ENCODE peak calls at places on chromosome 19, in seven cellular contexts. One of them, this sample, is unnamed.

GRCh38 chr19:16340092-16340491 is 15.5 kb downstream of the KLF2 start:
- DNase-seq in lower leg skin: no peak
- DNase-seq in astrocyte of the spinal cord: peak; percentile 66
- DNase-seq in ascending aorta: no peak
- DNase-seq in dorsolateral prefrontal cortex: no peak
- DNase-seq in RWPE1: no peak
- DNase-seq in endodermal cell: no peak
- DNase-seq in this sample: no peak

GRCh38 chr19:48511800-48512503 is at the start of gene LMTK3:
- DNase-seq in lower leg skin: no peak
- DNase-seq in astrocyte of the spinal cord: no peak
- DNase-seq in ascending aorta: peak; percentile 65
- DNase-seq in dorsolateral prefrontal cortex: peak; percentile 93
- DNase-seq in RWPE1: peak; percentile 50
- DNase-seq in endodermal cell: no peak
- DNase-seq in this sample: no peak

GRCh38 chr19:49938662-49939061 is 9.4 kb upstream of the NUP62 start:
- DNase-seq in lower leg skin: no peak
- DNase-seq in astrocyte of the spinal cord: no peak
- DNase-seq in ascending aorta: no peak
- DNase-seq in dorsolateral prefrontal cortex: no peak
- DNase-seq in RWPE1: no peak
- DNase-seq in endodermal cell: no peak
- DNase-seq in this sample: no peak

GRCh38 chr19:18203408-18203862 is 407 bp downstream of the RAB3A start:
- DNase-seq in lower leg skin: no peak
- DNase-seq in astrocyte of the spinal cord: no peak
- DNase-seq in ascending aorta: peak; percentile 81
- DNase-seq in dorsolateral prefrontal cortex: peak; percentile 53
- DNase-seq in RWPE1: peak; percentile 28
- DNase-seq in endodermal cell: no peak
- DNase-seq in this sample: no peak

GRCh38 chr19:45170146-45171106 is 7.6 kb downstream of the TRAPPC6A start:
- DNase-seq in lower leg skin: no peak
- DNase-seq in astrocyte of the spinal cord: no peak
- DNase-seq in ascending aorta: no peak
- DNase-seq in dorsolateral prefrontal cortex: no peak
- DNase-seq in RWPE1: no peak
- DNase-seq in endodermal cell: no peak
- DNase-seq in this sample: no peak

GRCh38 chr19:30649149-30649548 is 277.0 kb downstream of the ZNF536 start:
- DNase-seq in lower leg skin: no peak
- DNase-seq in astrocyte of the spinal cord: no peak
- DNase-seq in ascending aorta: no peak
- DNase-seq in dorsolateral prefrontal cortex: no peak
- DNase-seq in RWPE1: no peak
- DNase-seq in endodermal cell: no peak
- DNase-seq in this sample: no peak

GRCh38 chr19:11404588-11405258 is 14.4 kb downstream of the RGL3 start:
- DNase-seq in lower leg skin: no peak
- DNase-seq in astrocyte of the spinal cord: no peak
- DNase-seq in ascending aorta: no peak
- DNase-seq in dorsolateral prefrontal cortex: no peak
- DNase-seq in RWPE1: no peak
- DNase-seq in endodermal cell: no peak
- DNase-seq in this sample: no peak

GRCh38 chr19:2051771-2052704 is 994 bp upstream of the MKNK2 start:
- DNase-seq in lower leg skin: no peak
- DNase-seq in astrocyte of the spinal cord: no peak
- DNase-seq in ascending aorta: no peak
- DNase-seq in dorsolateral prefrontal cortex: no peak
- DNase-seq in RWPE1: no peak
- DNase-seq in endodermal cell: no peak
- DNase-seq in this sample: no peak

GRCh38 chr19:44570984-44571684 is 41.7 kb upstream of the CEACAM20 start:
- DNase-seq in lower leg skin: peak; percentile 57
- DNase-seq in astrocyte of the spinal cord: peak; percentile 80
- DNase-seq in ascending aorta: peak; percentile 77
- DNase-seq in dorsolateral prefrontal cortex: peak; percentile 75
- DNase-seq in RWPE1: peak; percentile 54
- DNase-seq in endodermal cell: peak; percentile 91
- DNase-seq in this sample: peak; percentile 81

GRCh38 chr19:2561895-2562294 is 86.0 kb downstream of the GADD45B start:
- DNase-seq in lower leg skin: no peak
- DNase-seq in astrocyte of the spinal cord: no peak
- DNase-seq in ascending aorta: no peak
- DNase-seq in dorsolateral prefrontal cortex: no peak
- DNase-seq in RWPE1: no peak
- DNase-seq in endodermal cell: peak; percentile 55
- DNase-seq in this sample: no peak

GRCh38 chr19:29379257-29379986 is 146.4 kb upstream of the VSTM2B start:
- DNase-seq in lower leg skin: no peak
- DNase-seq in astrocyte of the spinal cord: no peak
- DNase-seq in ascending aorta: peak; percentile 35
- DNase-seq in dorsolateral prefrontal cortex: peak; percentile 4
- DNase-seq in RWPE1: no peak
- DNase-seq in endodermal cell: peak; percentile 35
- DNase-seq in this sample: no peak

GRCh38 chr19:50959731-50960500 is 7.1 kb upstream of the KLK5 start:
- DNase-seq in lower leg skin: no peak
- DNase-seq in astrocyte of the spinal cord: no peak
- DNase-seq in ascending aorta: no peak
- DNase-seq in dorsolateral prefrontal cortex: no peak
- DNase-seq in RWPE1: no peak
- DNase-seq in endodermal cell: no peak
- DNase-seq in this sample: no peak

GRCh38 chr19:17406887-17407196 is 1.4 kb upstream of the BST2 start:
- DNase-seq in lower leg skin: no peak
- DNase-seq in astrocyte of the spinal cord: no peak
- DNase-seq in ascending aorta: no peak
- DNase-seq in dorsolateral prefrontal cortex: no peak
- DNase-seq in RWPE1: no peak
- DNase-seq in endodermal cell: no peak
- DNase-seq in this sample: no peak

GRCh38 chr19:6809262-6809661 is 36.8 kb downstream of the VAV1 start:
- DNase-seq in lower leg skin: no peak
- DNase-seq in astrocyte of the spinal cord: no peak
- DNase-seq in ascending aorta: no peak
- DNase-seq in dorsolateral prefrontal cortex: no peak
- DNase-seq in RWPE1: no peak
- DNase-seq in endodermal cell: no peak
- DNase-seq in this sample: no peak

GRCh38 chr19:4700573-4700970 is 23.1 kb downstream of the DPP9 start:
- DNase-seq in lower leg skin: peak; percentile 66
- DNase-seq in astrocyte of the spinal cord: no peak
- DNase-seq in ascending aorta: no peak
- DNase-seq in dorsolateral prefrontal cortex: no peak
- DNase-seq in RWPE1: no peak
- DNase-seq in endodermal cell: peak; percentile 71
- DNase-seq in this sample: no peak

GRCh38 chr19:42287826-42288107 is 14.2 kb upstream of the PRR19 start:
- DNase-seq in lower leg skin: no peak
- DNase-seq in astrocyte of the spinal cord: no peak
- DNase-seq in ascending aorta: no peak
- DNase-seq in dorsolateral prefrontal cortex: no peak
- DNase-seq in RWPE1: no peak
- DNase-seq in endodermal cell: no peak
- DNase-seq in this sample: no peak

GRCh38 chr19:51493776-51494175 is 7.8 kb downstream of the SIGLEC12 start:
- DNase-seq in lower leg skin: no peak
- DNase-seq in astrocyte of the spinal cord: no peak
- DNase-seq in ascending aorta: no peak
- DNase-seq in dorsolateral prefrontal cortex: no peak
- DNase-seq in RWPE1: no peak
- DNase-seq in endodermal cell: no peak
- DNase-seq in this sample: no peak

GRCh38 chr19:4495471-4495870 is 22.8 kb downstream of the PLIN4 start:
- DNase-seq in lower leg skin: no peak
- DNase-seq in astrocyte of the spinal cord: no peak
- DNase-seq in ascending aorta: no peak
- DNase-seq in dorsolateral prefrontal cortex: no peak
- DNase-seq in RWPE1: peak; percentile 53
- DNase-seq in endodermal cell: no peak
- DNase-seq in this sample: no peak

GRCh38 chr19:55197531-55197930 is 11.8 kb downstream of the PTPRH start:
- DNase-seq in lower leg skin: no peak
- DNase-seq in astrocyte of the spinal cord: no peak
- DNase-seq in ascending aorta: no peak
- DNase-seq in dorsolateral prefrontal cortex: peak; percentile 29
- DNase-seq in RWPE1: no peak
- DNase-seq in endodermal cell: no peak
- DNase-seq in this sample: no peak

GRCh38 chr19:48878219-48879024 is 6.2 kb downstream of the PPP1R15A start:
- DNase-seq in lower leg skin: no peak
- DNase-seq in astrocyte of the spinal cord: no peak
- DNase-seq in ascending aorta: peak; percentile 94
- DNase-seq in dorsolateral prefrontal cortex: no peak
- DNase-seq in RWPE1: no peak
- DNase-seq in endodermal cell: no peak
- DNase-seq in this sample: no peak

DNA sequence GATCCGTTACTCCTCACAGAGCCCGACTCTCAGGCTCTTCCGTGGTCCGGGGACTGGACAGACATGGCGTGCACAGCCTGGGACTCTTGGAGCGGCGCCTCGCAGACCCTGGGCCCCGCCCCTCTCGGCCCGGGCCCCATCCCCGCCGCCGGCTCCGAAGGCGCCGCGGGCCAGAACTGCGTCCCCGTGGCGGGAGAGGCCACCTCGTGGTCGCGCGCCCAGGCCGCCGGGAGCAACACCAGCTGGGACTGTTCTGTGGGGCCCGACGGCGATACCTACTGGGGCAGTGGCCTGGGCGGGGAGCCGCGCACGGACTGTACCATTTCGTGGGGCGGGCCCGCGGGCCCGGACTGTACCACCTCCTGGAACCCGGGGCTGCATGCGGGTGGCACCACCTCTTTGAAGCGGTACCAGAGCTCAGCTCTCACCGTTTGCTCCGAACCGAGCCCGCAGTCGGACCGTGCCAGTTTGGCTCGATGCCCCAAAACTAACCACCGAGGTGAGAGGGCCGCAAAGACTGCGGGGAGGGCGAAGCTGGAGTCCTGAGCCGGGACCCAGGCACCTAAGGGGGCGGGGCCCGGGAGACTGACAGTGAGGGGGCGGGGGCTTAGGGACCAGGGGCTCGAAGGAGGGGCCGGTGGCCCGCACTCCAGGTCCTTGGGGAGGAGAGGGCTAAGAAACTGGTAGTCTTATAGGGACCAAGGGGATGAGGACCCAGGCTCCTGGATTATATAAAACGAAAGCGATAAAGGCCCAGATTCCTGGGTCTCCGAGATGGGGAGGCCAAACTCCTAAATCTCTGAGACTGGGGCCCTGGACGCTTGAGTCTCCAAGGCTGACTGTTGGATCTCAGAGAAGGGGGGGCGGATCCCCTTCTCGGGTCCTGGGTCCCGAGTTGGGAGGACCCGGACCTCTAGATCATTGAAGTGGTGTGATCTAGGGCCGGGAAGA is 2.0 kb downstream of the ETV2 start:
- DNase-seq in lower leg skin: peak; percentile 72
- DNase-seq in astrocyte of the spinal cord: peak; percentile 82
- DNase-seq in ascending aorta: peak; percentile 88
- DNase-seq in dorsolateral prefrontal cortex: peak; percentile 27
- DNase-seq in RWPE1: peak; percentile 83
- DNase-seq in endodermal cell: peak; percentile 95
- DNase-seq in this sample: peak; percentile 60
- TF ChIP-seq CTCF in lower leg skin: no peak
- TF ChIP-seq CTCF in astrocyte of the spinal cord: no peak
- TF ChIP-seq CTCF in ascending aorta: no peak
- TF ChIP-seq CTCF in dorsolateral prefrontal cortex: no peak
- TF ChIP-seq CTCF in RWPE1: no peak
- TF ChIP-seq CTCF in endodermal cell: peak; percentile 14
- TF ChIP-seq CTCF in this sample: no peak

GRCh38 chr19:628168-628567 is 5.2 kb downstream of the POLRMT start:
- DNase-seq in lower leg skin: no peak
- DNase-seq in astrocyte of the spinal cord: no peak
- DNase-seq in ascending aorta: no peak
- DNase-seq in dorsolateral prefrontal cortex: no peak
- DNase-seq in RWPE1: no peak
- DNase-seq in endodermal cell: peak; percentile 85
- DNase-seq in this sample: no peak
- TF ChIP-seq CTCF in lower leg skin: no peak
- TF ChIP-seq CTCF in astrocyte of the spinal cord: peak; percentile 51
- TF ChIP-seq CTCF in ascending aorta: no peak
- TF ChIP-seq CTCF in dorsolateral prefrontal cortex: peak; percentile 44
- TF ChIP-seq CTCF in RWPE1: no peak
- TF ChIP-seq CTCF in endodermal cell: peak; percentile 76
- TF ChIP-seq CTCF in this sample: peak; percentile 71

DNA sequence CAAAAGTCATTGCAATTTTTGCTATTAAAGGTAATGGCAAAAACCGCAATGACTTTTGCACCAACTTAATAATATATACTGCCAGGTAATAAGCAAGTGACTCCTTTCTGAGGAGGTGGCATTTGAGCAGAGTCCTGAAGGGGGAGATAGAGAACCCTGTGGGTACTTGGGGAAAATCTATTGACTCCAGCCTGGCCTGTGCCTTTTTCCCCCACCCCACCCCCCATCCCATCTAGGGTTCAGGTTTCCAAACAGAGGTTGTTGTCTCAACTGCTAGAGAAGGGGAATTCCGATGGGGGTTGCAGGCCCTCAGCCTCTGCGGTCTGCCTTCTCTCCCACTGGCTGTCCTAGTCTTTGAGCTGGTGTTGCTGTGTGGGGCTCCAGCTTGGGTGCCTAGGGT is 11.5 kb downstream of the S1PR2 start:
- DNase-seq in lower leg skin: no peak
- DNase-seq in astrocyte of the spinal cord: no peak
- DNase-seq in ascending aorta: no peak
- DNase-seq in dorsolateral prefrontal cortex: no peak
- DNase-seq in RWPE1: no peak
- DNase-seq in endodermal cell: peak; percentile 83
- DNase-seq in this sample: no peak
- TF ChIP-seq CTCF in lower leg skin: no peak
- TF ChIP-seq CTCF in astrocyte of the spinal cord: peak; percentile 40
- TF ChIP-seq CTCF in ascending aorta: no peak
- TF ChIP-seq CTCF in dorsolateral prefrontal cortex: no peak
- TF ChIP-seq CTCF in RWPE1: no peak
- TF ChIP-seq CTCF in endodermal cell: peak; percentile 73
- TF ChIP-seq CTCF in this sample: peak; percentile 63

DNA sequence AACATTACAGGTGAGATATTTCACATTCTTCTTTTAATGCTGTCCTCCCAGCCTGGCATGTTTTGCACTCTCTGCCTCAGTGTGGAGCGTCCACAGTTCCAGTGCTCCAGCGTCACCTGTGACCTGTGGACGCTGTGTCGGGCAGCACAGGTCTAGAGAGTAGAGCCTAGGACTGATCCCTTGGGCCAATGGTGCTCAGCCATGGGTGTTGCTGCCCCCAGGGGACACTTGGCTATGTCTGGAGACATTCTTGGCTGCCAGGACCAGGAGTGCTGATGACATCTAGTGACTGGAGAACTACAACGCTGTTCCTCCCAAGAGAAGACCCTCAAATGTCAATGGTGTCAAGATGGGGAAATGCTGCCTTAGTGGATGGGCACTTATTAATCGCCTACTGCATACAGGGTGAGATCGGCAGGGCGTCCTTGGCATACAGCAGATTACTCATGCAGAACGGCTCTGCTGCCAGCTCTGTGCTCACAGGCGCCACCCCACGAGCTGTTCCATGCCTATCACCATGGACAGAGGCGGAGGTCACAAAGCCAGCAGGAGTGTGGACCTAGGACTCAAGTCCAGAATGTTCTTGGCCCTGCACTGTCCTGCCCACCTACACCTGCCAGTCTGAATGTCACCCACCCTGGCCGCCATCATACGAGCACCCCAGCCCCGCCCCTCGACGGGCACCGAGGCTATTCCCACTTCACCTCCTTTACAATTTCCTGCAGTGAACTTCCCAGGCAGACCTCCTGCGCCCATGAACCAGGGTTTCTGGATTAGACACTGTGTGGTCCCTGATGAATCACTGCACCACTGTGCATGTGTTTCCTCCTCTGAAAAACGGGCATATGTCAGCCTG is 13.9 kb upstream of the MADCAM1 start:
- DNase-seq in lower leg skin: no peak
- DNase-seq in astrocyte of the spinal cord: no peak
- DNase-seq in ascending aorta: no peak
- DNase-seq in dorsolateral prefrontal cortex: no peak
- DNase-seq in RWPE1: no peak
- DNase-seq in endodermal cell: peak; percentile 77
- DNase-seq in this sample: no peak
- TF ChIP-seq CTCF in lower leg skin: no peak
- TF ChIP-seq CTCF in astrocyte of the spinal cord: no peak
- TF ChIP-seq CTCF in ascending aorta: no peak
- TF ChIP-seq CTCF in dorsolateral prefrontal cortex: no peak
- TF ChIP-seq CTCF in RWPE1: no peak
- TF ChIP-seq CTCF in endodermal cell: peak; percentile 59
- TF ChIP-seq CTCF in this sample: no peak